ENCODE peak calls at places on chromosome 20, in six cellular contexts. G is T-helper 1 cell; X is iris pigment epithelial cell; P is T-cell; W is activated naive CD4-positive, alpha-beta T cell; M is stimulated activated CD4-positive, alpha-beta T cell treated with anti-CD3 and anti-CD28 coated beads, Interleukin-4, amount 100 ng/mL, for 48 hours. E is an unnamed sample.

GRCh38 chr20:18679020-18679419 is 91.2 kb downstream of the DTD1 start:
- DNase-seq in P (no peak), M (no peak), X (peak; percentile 47), W (no peak), G (no peak), E (no peak)

GRCh38 chr20:32019156-32019510 is 8.9 kb downstream of the CCM2L start:
- DNase-seq in P (no peak), M (no peak), G (no peak), W (no peak), X (no peak), E (peak; percentile 84)

GRCh38 chr20:58546312-58546711 is 31.1 kb upstream of the APCDD1L start:
- DNase-seq in M (no peak), P (no peak), G (no peak), W (no peak), X (no peak), E (no peak)

GRCh38 chr20:48769111-48769879 is 58.5 kb downstream of the PREX1 start:
- DNase-seq in X (no peak), M (peak; percentile 92), G (peak; percentile 97), P (peak; percentile 90), W (peak; percentile 10), E (no peak)

GRCh38 chr20:23586735-23587525 is 18.6 kb upstream of the CST9L start:
- DNase-seq in W (no peak), X (no peak), M (no peak), P (no peak), G (no peak), E (peak; percentile 27)

GRCh38 chr20:54479138-54479906 is 3.9 kb downstream of the DOK5 start:
- DNase-seq in M (no peak), P (no peak), X (peak; percentile 3), G (peak; percentile 42), W (no peak), E (peak; percentile 38)

GRCh38 chr20:30921286-30922071 is 336.0 kb upstream of the DEFB115 start:
- DNase-seq in X (no peak), G (no peak), M (no peak), P (no peak), W (no peak), E (no peak)

GRCh38 chr20:64179805-64180204 is 15.6 kb downstream of the MYT1 start:
- DNase-seq in X (no peak), W (no peak), G (no peak), P (no peak), M (no peak), E (no peak)

GRCh38 chr20:34715384-34715783 is 11.2 kb downstream of the TP53INP2 start:
- DNase-seq in M (no peak), W (no peak), P (no peak), X (no peak), G (no peak), E (no peak)

GRCh38 chr20:56515657-56516381 is 8.7 kb upstream of the FAM209A start:
- DNase-seq in P (no peak), W (no peak), G (no peak), X (peak; percentile 23), M (no peak), E (no peak)

GRCh38 chr20:57432874-57433491 is 41.8 kb downstream of the RBM38 start:
- DNase-seq in W (no peak), P (peak; percentile 51), X (no peak), M (peak; percentile 53), G (peak; percentile 89), E (no peak)

GRCh38 chr20:63653974-63654680 is 903 bp upstream of the STMN3 start:
- DNase-seq in M (no peak), X (no peak), P (no peak), W (no peak), G (no peak), E (no peak)

GRCh38 chr20:62430871-62431447 is 3.6 kb upstream of the RBBP8NL start:
- DNase-seq in G (no peak), M (no peak), W (no peak), X (no peak), P (no peak), E (no peak)

GRCh38 chr20:967796-968742 is 34.0 kb downstream of the RSPO4 start:
- DNase-seq in X (peak; percentile 51), M (no peak), W (no peak), P (no peak), G (peak; percentile 27), E (peak; percentile 40)

GRCh38 chr20:61387204-61387958 is 135.3 kb downstream of the CDH4 start:
- DNase-seq in X (peak; percentile 49), M (no peak), G (no peak), W (no peak), P (no peak), E (peak; percentile 63)

GRCh38 chr20:57964011-57964862 is 254.4 kb upstream of the PMEPA1 start:
- DNase-seq in X (no peak), G (no peak), P (no peak), W (no peak), M (no peak), E (no peak)

GRCh38 chr20:36833275-36834020 is 42.5 kb upstream of the TLDC2 start:
- DNase-seq in M (no peak), X (peak; percentile 88), W (no peak), P (no peak), G (no peak), E (no peak)

GRCh38 chr20:61979090-61979489 is 86.6 kb downstream of the TAF4 start:
- DNase-seq in W (no peak), G (no peak), M (no peak), P (no peak), X (no peak), E (no peak)

GRCh38 chr20:52340036-52340634 is 148.6 kb upstream of the ZFP64 start:
- DNase-seq in P (no peak), W (no peak), G (no peak), M (no peak), X (peak; percentile 4), E (no peak)

GRCh38 chr20:49705358-49705757 is 8.3 kb downstream of the B4GALT5 start:
- DNase-seq in P (no peak), M (no peak), X (no peak), W (no peak), G (no peak), E (no peak)

GRCh38 chr20:52191132-52191435 is 495 bp downstream of the ZFP64 start:
- DNase-seq in W (no peak), M (no peak), G (no peak), X (peak; percentile 19), P (no peak), E (no peak)

GRCh38 chr20:63947638-63948456 is 8.4 kb downstream of the UCKL1 start:
- DNase-seq in W (no peak), G (no peak), X (no peak), P (no peak), M (no peak), E (no peak)

E was measured in H9.